ENCODE peak calls at places on chromosomes 3 and 15, in five cellular contexts. P, M, C, O and F are unnamed samples.

GRCh38 chr3:3800685-3801509 is 1.7 kb downstream of the LRRN1 start:
- DNase-seq in C (no peak), O (peak; percentile 77), P (no peak), M (peak; percentile 74), F (peak; percentile 22)

GRCh38 chr3:176939022-176939817 is 258.1 kb downstream of the TBL1XR1 start:
- DNase-seq in C (no peak), O (no peak), M (no peak), P (peak; percentile 60), F (no peak)

GRCh38 chr15:51652084-51652668 is 29.1 kb upstream of the SCG3 start:
- DNase-seq in M (no peak), C (no peak), P (no peak), O (no peak), F (no peak)

GRCh38 chr15:44066211-44066827 is 128.8 kb downstream of the FRMD5 start:
- DNase-seq in C (peak; percentile 38), M (no peak), O (peak; percentile 20), P (peak; percentile 65), F (no peak)

GRCh38 chr3:173825731-173826130 is 428.2 kb downstream of the NLGN1 start:
- DNase-seq in P (peak; percentile 61), O (no peak), C (no peak), M (no peak), F (no peak)

GRCh38 chr3:72031581-72031980 is 246.6 kb upstream of the PROK2 start:
- DNase-seq in O (no peak), P (peak; percentile 79), C (no peak), M (no peak), F (peak; percentile 16)

GRCh38 chr3:194983620-194984019 is 287.3 kb downstream of the XXYLT1 start:
- DNase-seq in M (no peak), P (no peak), C (no peak), O (no peak), F (no peak)

GRCh38 chr15:37095993-37096877 is 4.1 kb downstream of the MEIS2 start:
- DNase-seq in P (no peak), O (peak; percentile 44), M (peak; percentile 71), C (no peak), F (peak; percentile 29)

GRCh38 chr3:134597390-134597975 is 53.3 kb downstream of the KY start:
- DNase-seq in M (no peak), C (no peak), P (peak; percentile 91), O (no peak), F (no peak)

GRCh38 chr15:41992151-41992802 is 19.9 kb upstream of the EHD4 start:
- DNase-seq in C (no peak), O (peak; percentile 34), M (no peak), P (no peak), F (no peak)

GRCh38 chr15:64067564-64068030 is 21.3 kb upstream of the DAPK2 start:
- DNase-seq in C (peak; percentile 51), P (peak; percentile 39), O (peak; percentile 68), M (no peak), F (peak; percentile 25)

GRCh38 chr3:149269687-149270086 is 48.1 kb upstream of the CP start:
- DNase-seq in O (no peak), M (no peak), C (no peak), P (no peak), F (no peak)

GRCh38 chr15:101045236-101045646 is 126.1 kb downstream of the LRRK1 start:
- DNase-seq in P (no peak), C (no peak), M (peak; percentile 77), O (no peak), F (peak; percentile 17)

GRCh38 chr3:30440147-30440604 is 166.2 kb upstream of the TGFBR2 start:
- DNase-seq in C (no peak), M (no peak), P (no peak), O (no peak), F (no peak)

GRCh38 chr3:39137991-39138803 is 15.2 kb downstream of the CSRNP1 start:
- DNase-seq in C (no peak), M (no peak), O (no peak), P (no peak), F (no peak)

DNA sequence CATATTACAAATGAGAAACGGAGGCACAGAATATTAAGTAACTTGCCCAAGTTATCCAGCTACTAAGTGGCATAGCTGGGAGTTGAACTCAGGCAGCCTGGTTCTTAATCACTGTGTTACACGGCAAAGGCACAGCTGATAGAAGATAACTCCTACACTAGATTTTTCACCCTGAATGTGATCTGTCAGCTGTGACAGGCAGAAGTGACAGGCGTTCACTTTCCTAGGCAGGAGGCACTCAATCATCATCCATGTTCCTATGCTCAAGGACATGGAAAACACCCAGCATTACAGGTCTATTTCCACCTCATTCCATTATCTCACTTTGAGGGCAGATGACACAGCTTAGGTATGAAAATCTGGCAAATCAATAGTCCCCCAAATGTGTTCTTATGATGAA is 35.6 kb downstream of the TBC1D2B start:
- DNase-seq in O (no peak), M (no peak), C (no peak), P (no peak), F (no peak)
- H3K4me1 ChIP-seq in O (peaks cover 11% of the 10 kb centered on the region), M (no peaks in the 10 kb centered on the region), C (peaks cover 91% of the 10 kb centered on the region), P (no peaks in the 10 kb centered on the region), F (peaks cover 32% of the 10 kb centered on the region)

GRCh38 chr3:197562398-197563251 is 6.9 kb upstream of the BDH1 start:
- DNase-seq in O (no peak), M (no peak), P (no peak), C (no peak), F (no peak)

GRCh38 chr3:197564097-197564843 is 8.5 kb upstream of the BDH1 start:
- DNase-seq in C (no peak), O (no peak), P (no peak), M (no peak), F (no peak)

GRCh38 chr3:197573048-197573767 is 17.4 kb upstream of the BDH1 start:
- DNase-seq in P (no peak), O (no peak), M (no peak), C (no peak), F (no peak)

GRCh38 chr3:197567900-197568685 is 12.3 kb upstream of the BDH1 start:
- DNase-seq in C (no peak), O (no peak), M (no peak), P (no peak), F (no peak)
- H3K4me3 ChIP-seq in C (no peak overlapping the region), O (no peak overlapping the region), M (no peak overlapping the region), P (no peak overlapping the region), F (no peak overlapping the region)

GRCh38 chr3:150296966-150297365 is 111.1 kb upstream of the TSC22D2 start:
- DNase-seq in O (no peak), M (no peak), C (no peak), P (no peak), F (no peak)

GRCh38 chr3:150299221-150299620 is 108.9 kb upstream of the TSC22D2 start:
- DNase-seq in C (no peak), M (no peak), O (no peak), P (no peak), F (no peak)

GRCh38 chr3:150292891-150293290 is 115.2 kb upstream of the TSC22D2 start:
- DNase-seq in M (no peak), P (no peak), O (no peak), C (no peak), F (no peak)

GRCh38 chr3:150293401-150294001 is 114.6 kb upstream of the TSC22D2 start:
- DNase-seq in C (no peak), O (no peak), M (no peak), P (no peak), F (no peak)

GRCh38 chr3:150296123-150296750 is 111.9 kb upstream of the TSC22D2 start:
- DNase-seq in P (no peak), C (no peak), O (no peak), M (no peak), F (no peak)
- H3K27ac ChIP-seq in P (no peak overlapping the region), C (no peak overlapping the region), O (no peak overlapping the region), M (no peak overlapping the region), F (no peak overlapping the region)

GRCh38 chr3:160008979-160009378 is 20.3 kb downstream of the IL12A start:
- DNase-seq in C (no peak), M (no peak), O (no peak), P (no peak), F (no peak)

GRCh38 chr3:160012108-160012507 is 23.5 kb downstream of the IL12A start:
- DNase-seq in O (no peak), C (no peak), M (no peak), P (no peak), F (no peak)

GRCh38 chr3:160006282-160007163 is 17.9 kb downstream of the IL12A start:
- DNase-seq in O (no peak), C (no peak), P (peak; percentile 54), M (no peak), F (no peak)

GRCh38 chr3:160010578-160010977 is 21.9 kb downstream of the IL12A start:
- DNase-seq in P (no peak), C (no peak), O (no peak), M (no peak), F (no peak)

GRCh38 chr3:160009525-160009924 is 20.9 kb downstream of the IL12A start:
- DNase-seq in C (no peak), M (no peak), P (no peak), O (no peak), F (no peak)
- H3K4me1 ChIP-seq in C (no peaks in the 10 kb centered on the region), M (no peaks in the 10 kb centered on the region), P (no peaks in the 10 kb centered on the region), O (no peaks in the 10 kb centered on the region), F (peaks cover 4% of the 10 kb centered on the region)

DNA sequence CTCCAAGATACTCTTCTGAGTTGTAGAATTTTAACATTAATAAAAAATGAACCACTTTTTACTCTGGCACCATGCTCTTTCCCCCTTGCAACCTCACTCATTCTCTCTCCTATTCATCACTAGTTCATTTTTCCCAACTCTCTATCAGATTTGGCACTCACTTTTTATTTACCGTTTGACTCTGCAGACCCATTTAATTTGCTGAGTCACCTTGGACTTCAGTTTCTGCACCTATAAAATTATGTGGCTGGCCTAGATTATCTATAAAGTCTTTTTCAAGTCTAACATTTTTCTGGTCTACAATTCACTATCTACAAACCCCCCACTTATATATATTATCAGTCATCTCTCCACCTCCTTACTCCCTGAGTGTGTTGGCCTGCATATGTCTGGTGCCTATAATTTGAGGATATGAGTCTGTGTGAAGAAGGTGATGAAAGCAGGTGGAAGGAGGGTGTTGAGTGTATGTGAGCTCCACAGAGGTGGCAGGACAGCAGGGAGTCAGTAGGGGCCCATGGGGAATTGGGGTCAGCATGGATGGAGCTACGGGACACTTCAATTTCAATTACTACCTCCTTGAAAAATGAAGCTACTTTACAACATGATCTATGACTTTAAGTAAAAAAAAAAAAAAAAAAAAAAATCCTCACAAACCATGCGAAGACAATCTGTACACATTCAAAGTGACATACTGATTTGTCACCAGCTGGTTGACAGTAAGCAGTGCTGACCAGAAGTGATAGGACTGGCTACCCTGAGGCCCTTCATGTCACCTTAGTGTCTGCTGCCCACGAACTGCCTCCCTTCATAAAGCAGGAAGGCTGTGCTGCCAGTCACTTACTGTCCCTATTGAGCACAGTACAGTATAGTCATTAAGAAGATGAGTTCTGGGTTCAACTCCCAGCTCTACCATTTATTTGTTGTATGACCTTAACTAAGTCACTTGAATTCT is 334.2 kb upstream of the IL12A start:
- DNase-seq in C (no peak), O (no peak), M (no peak), P (no peak), F (no peak)
- H3K4me3 ChIP-seq in C (no peak overlapping the region), O (no peak overlapping the region), M (no peak overlapping the region), P (no peak overlapping the region), F (no peak overlapping the region)

GRCh38 chr3:58274027-58274614 is 31.9 kb upstream of the RPP14 start:
- DNase-seq in M (no peak), O (no peak), C (no peak), P (no peak), F (no peak)
- H3K27ac ChIP-seq in M (no peak overlapping the region), O (no peak overlapping the region), C (no peak overlapping the region), P (no peak overlapping the region), F (no peak overlapping the region)

GRCh38 chr15:95653361-95653805 is 677.1 kb upstream of the NR2F2 start:
- DNase-seq in P (no peak), M (no peak), O (no peak), C (no peak), F (no peak)
- H3K4me1 ChIP-seq in P (no peaks in the 10 kb centered on the region), M (no peaks in the 10 kb centered on the region), O (no peaks in the 10 kb centered on the region), C (no peaks in the 10 kb centered on the region), F (no peaks in the 10 kb centered on the region)